ENCODE peak calls at places on chromosome 2, in nine cellular contexts. D is left colon; Q is activated T-helper 1 cell treated with anti-CD3 and anti-CD28 coated beads, Interleukin-2, amount 50 U/mL, for 16 hours; W is activated CD4-positive, alpha-beta T cell treated with anti-CD3 and anti-CD28 coated beads, Interleukin-2, amount 10 ng/mL, durations not matched to agents 7 days and 5 days; V is activated CD8-positive, alpha-beta memory T cell treated with anti-CD3 and anti-CD28 coated beads for 24 hours; K is T-cell; L is skeletal muscle cell; C is nucleus accumbens; X is LoVo. M is an unnamed sample.

GRCh38 chr2:15058015-15058414 is 425.5 kb downstream of the LRATD1 start:
- DNase-seq in D (no peak), Q (no peak), W (peak; percentile 12), V (no peak), K (no peak), L (no peak), C (no peak), X (no peak), M (no peak)

GRCh38 chr2:187900023-187900422 is 345.8 kb upstream of the TFPI start:
- DNase-seq in D (no peak), Q (no peak), W (no peak), V (no peak), K (no peak), L (no peak), C (no peak), X (no peak), M (no peak)

GRCh38 chr2:193845604-193846003 is 1650.9 kb upstream of the TMEFF2 start:
- DNase-seq in D (no peak), Q (no peak), W (no peak), V (no peak), K (no peak), L (no peak), C (no peak), X (no peak), M (no peak)

GRCh38 chr2:145049475-145049874 is 529.6 kb upstream of the ZEB2 start:
- DNase-seq in D (no peak), Q (no peak), W (no peak), V (no peak), K (no peak), L (no peak), C (no peak), X (no peak), M (no peak)

GRCh38 chr2:64063924-64064331 is 44.7 kb upstream of the VPS54 start:
- DNase-seq in D (peak; percentile 45), Q (no peak), W (no peak), V (no peak), K (no peak), L (peak; percentile 26), C (no peak), X (no peak), M (no peak)

GRCh38 chr2:215290980-215291599 is 20.8 kb upstream of the ATIC start:
- DNase-seq in D (no peak), Q (no peak), W (no peak), V (no peak), K (no peak), L (peak; percentile 95), C (no peak), X (no peak), M (no peak)

GRCh38 chr2:106177581-106177980 is 16.5 kb downstream of the UXS1 start:
- DNase-seq in D (no peak), Q (no peak), W (no peak), V (no peak), K (no peak), L (no peak), C (no peak), X (no peak), M (no peak)

GRCh38 chr2:53939656-53940055 is 31.1 kb downstream of the PSME4 start:
- DNase-seq in D (no peak), Q (no peak), W (no peak), V (no peak), K (no peak), L (no peak), C (no peak), X (no peak), M (no peak)

M was measured in left ventricle myocardium superior.